ENCODE peak calls at places on chromosomes 3 and 15, in seven cellular contexts. N is effector memory CD4-positive, alpha-beta T cell; C is naive thymus-derived CD4-positive, alpha-beta T cell; V is tibial nerve; R is neuronal stem cell; Z is tibial artery; S is heart right ventricle. F is an unnamed sample.

GRCh38 chr3:36701903-36702374 is 62.4 kb downstream of the DCLK3 start:
- DNase-seq in N (no peak), C (no peak), V (no peak), R (no peak), Z (no peak), S (no peak), F (no peak)

GRCh38 chr3:133441867-133442270 is 42.0 kb downstream of the BFSP2 start:
- DNase-seq in N (no peak), C (peak; percentile 32), V (no peak), R (no peak), Z (no peak), S (no peak), F (no peak)

GRCh38 chr15:101807345-101807945 is 4.1 kb downstream of the OR4F6 start:
- DNase-seq in N (no peak), C (no peak), V (no peak), R (no peak), Z (no peak), S (no peak), F (no peak)

GRCh38 chr3:193563999-193564398 is 9.3 kb upstream of the ATP13A4 start:
- DNase-seq in N (no peak), C (no peak), V (no peak), R (no peak), Z (no peak), S (no peak), F (no peak)

GRCh38 chr15:62622775-62623174 is 419.8 kb upstream of the TPM1 start:
- DNase-seq in N (no peak), C (no peak), V (no peak), R (no peak), Z (no peak), S (no peak), F (no peak)

GRCh38 chr15:94666553-94666952 is 435.2 kb downstream of the MCTP2 start:
- DNase-seq in N (no peak), C (no peak), V (no peak), R (no peak), Z (no peak), S (no peak), F (no peak)

GRCh38 chr3:73536336-73536895 is 88.3 kb downstream of the PDZRN3 start:
- DNase-seq in N (no peak), C (no peak), V (no peak), R (no peak), Z (no peak), S (no peak), F (no peak)

GRCh38 chr3:72346526-72346926 is 501.7 kb downstream of the SHQ1 start:
- DNase-seq in N (no peak), C (peak; percentile 27), V (no peak), R (no peak), Z (peak; percentile 41), S (no peak), F (no peak)

GRCh38 chr3:30473374-30474051 is 132.9 kb upstream of the TGFBR2 start:
- DNase-seq in N (no peak), C (no peak), V (peak; percentile 27), R (no peak), Z (peak; percentile 79), S (no peak), F (no peak)

GRCh38 chr3:143207338-143207961 is 87.9 kb downstream of the CHST2 start:
- DNase-seq in N (no peak), C (no peak), V (no peak), R (no peak), Z (no peak), S (no peak), F (no peak)

GRCh38 chr15:33007295-33007855 is 187.1 kb downstream of the FMN1 start:
- DNase-seq in N (no peak), C (no peak), V (no peak), R (no peak), Z (no peak), S (no peak), F (no peak)

GRCh38 chr15:71448688-71449114 is 333.4 kb downstream of the THSD4 start:
- DNase-seq in N (no peak), C (no peak), V (no peak), R (peak; percentile 69), Z (peak; percentile 38), S (peak; percentile 62), F (no peak)

GRCh38 chr3:187813198-187813597 is 67.9 kb upstream of the BCL6 start:
- DNase-seq in N (no peak), C (no peak), V (no peak), R (no peak), Z (no peak), S (no peak), F (no peak)

GRCh38 chr3:24538891-24539290 is 44.2 kb upstream of the THRB start:
- DNase-seq in N (no peak), C (no peak), V (no peak), R (no peak), Z (no peak), S (peak; percentile 66), F (no peak)

GRCh38 chr3:185337231-185337816 is 25.6 kb upstream of the MAP3K13 start:
- DNase-seq in N (no peak), C (no peak), V (no peak), R (no peak), Z (no peak), S (no peak), F (no peak)

GRCh38 chr3:13833506-13834257 is 46.2 kb downstream of the WNT7A start:
- DNase-seq in N (no peak), C (no peak), V (no peak), R (no peak), Z (no peak), S (no peak), F (no peak)

GRCh38 chr3:133413166-133414020 is 13.5 kb downstream of the BFSP2 start:
- DNase-seq in N (no peak), C (no peak), V (no peak), R (no peak), Z (no peak), S (no peak), F (no peak)

GRCh38 chr15:101723161-101723873 is 956 bp downstream of the TARS3 start:
- DNase-seq in N (peak; percentile 9), C (no peak), V (no peak), R (no peak), Z (no peak), S (no peak), F (no peak)

GRCh38 chr3:187291001-187291511 is 481 bp downstream of the MASP1 start:
- DNase-seq in N (no peak), C (no peak), V (no peak), R (no peak), Z (no peak), S (peak; percentile 17), F (no peak)

GRCh38 chr3:24042174-24042878 is 97.2 kb downstream of the NR1D2 start:
- DNase-seq in N (no peak), C (no peak), V (no peak), R (no peak), Z (no peak), S (peak; percentile 19), F (no peak)

GRCh38 chr3:169390741-169391300 is 272.7 kb downstream of the MECOM start:
- DNase-seq in N (no peak), C (no peak), V (no peak), R (no peak), Z (no peak), S (no peak), F (no peak)

GRCh38 chr15:55222588-55222987 is 25.8 kb upstream of the RSL24D1 start:
- DNase-seq in N (no peak), C (no peak), V (no peak), R (no peak), Z (no peak), S (no peak), F (no peak)

DNA sequence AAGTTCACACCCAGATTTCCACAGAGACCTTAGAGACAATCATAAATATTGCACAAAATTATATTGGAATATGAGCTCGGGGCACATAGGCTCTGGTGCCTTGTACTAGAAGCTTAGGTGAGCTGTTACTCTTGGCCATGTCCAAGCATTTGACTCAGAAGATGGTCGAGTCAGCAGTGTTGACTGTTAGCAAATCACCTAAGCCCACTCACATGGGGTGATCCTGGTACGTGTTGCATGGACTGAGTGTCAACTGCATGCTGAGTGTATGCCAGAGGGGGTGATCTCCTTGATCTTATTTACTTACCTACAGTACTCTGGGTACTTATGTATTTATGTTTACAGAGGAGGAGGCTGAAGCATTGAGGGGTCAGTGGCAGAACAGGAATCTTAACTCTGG is 14.0 kb downstream of the SMAD3 start:
- DNase-seq in N (no peak), C (no peak), V (no peak), R (no peak), Z (no peak), S (no peak), F (no peak)
- H3K4me1 ChIP-seq in N (peaks cover 68% of the 10 kb centered on the region), C (peaks cover 64% of the 10 kb centered on the region), V (peaks cover 78% of the 10 kb centered on the region), R (peaks cover 8% of the 10 kb centered on the region), Z (peaks cover 88% of the 10 kb centered on the region), S (peaks cover 51% of the 10 kb centered on the region), F (peaks cover 76% of the 10 kb centered on the region)

GRCh38 chr3:42717311-42717710 is 14.7 kb upstream of the HHATL start:
- DNase-seq in N (no peak), C (no peak), V (no peak), R (no peak), Z (no peak), S (no peak), F (no peak)
- H3K4me3 ChIP-seq in N (no peak overlapping the region), C (no peak overlapping the region), V (no peak overlapping the region), R (no peak overlapping the region), Z (no peak overlapping the region), S (no peak overlapping the region), F (no peak overlapping the region)

DNA sequence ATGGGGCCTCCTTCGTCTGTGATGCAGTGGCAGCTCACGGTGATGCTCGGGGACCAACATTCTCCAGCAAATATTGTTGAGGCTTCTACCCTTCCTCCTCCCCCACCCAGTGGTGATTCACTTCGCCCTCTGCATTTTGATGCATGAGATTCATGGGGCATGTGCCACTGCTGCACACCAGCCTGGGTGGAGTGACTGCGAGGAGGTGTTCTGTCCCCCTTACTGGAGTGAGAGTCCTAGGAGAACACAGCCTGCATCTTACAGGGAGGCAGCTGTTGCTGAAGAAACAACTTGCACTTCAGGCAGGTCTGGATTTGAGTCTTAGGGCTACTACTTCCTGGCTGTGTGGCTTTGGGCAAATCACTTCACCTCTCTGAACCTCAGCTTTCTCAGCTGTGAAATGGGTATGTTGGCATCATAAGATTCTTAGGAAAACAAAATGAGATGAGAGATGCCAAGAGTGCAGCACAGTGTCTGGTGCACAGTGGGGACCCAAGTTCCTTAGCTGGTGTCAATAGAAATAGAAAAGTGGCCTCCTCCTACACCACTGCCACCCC is 10.2 kb upstream of the SKOR1 start:
- DNase-seq in N (no peak), C (no peak), V (no peak), R (no peak), Z (no peak), S (no peak), F (peak; percentile 30)
- H3K4me1 ChIP-seq in N (no peaks in the 10 kb centered on the region), C (no peaks in the 10 kb centered on the region), V (no peaks in the 10 kb centered on the region), R (peaks cover 10% of the 10 kb centered on the region), Z (peaks cover 6% of the 10 kb centered on the region), S (no peaks in the 10 kb centered on the region), F (no peaks in the 10 kb centered on the region)

GRCh38 chr15:77163806-77164384 is 93.0 kb upstream of the TSPAN3 start:
- DNase-seq in N (no peak), C (no peak), V (no peak), R (no peak), Z (no peak), S (no peak), F (no peak)
- H3K4me3 ChIP-seq in N (no peak overlapping the region), C (no peak overlapping the region), V (no peak overlapping the region), R (no peak overlapping the region), Z (no peak overlapping the region), S (no peak overlapping the region), F (no peak overlapping the region)